ENCODE peak calls at places on chromosomes 5 and 9, in five cellular contexts. R is K562, B is GM12878, C is SK-N-SH, D is H1. L is an unnamed sample.

GRCh38 chr9:33162721-33163311 is 4.3 kb downstream of the B4GALT1 start:
- DNase-seq in B (no peak), D (no peak), C (no peak), R (no peak), L (peak)

GRCh38 chr5:15757103-15757502 is 257.1 kb downstream of the FBXL7 start:
- DNase-seq in B (no peak), C (no peak), R (no peak), D (no peak), L (no peak)

GRCh38 chr9:75996726-75997125 is 106.3 kb downstream of the PCSK5 start:
- DNase-seq in B (no peak), R (no peak), D (no peak), C (no peak), L (peak)

GRCh38 chr5:133936611-133937015 is 31.8 kb downstream of the C5orf15 start:
- DNase-seq in B (no peak), C (no peak), D (no peak), R (peak), L (no peak)

GRCh38 chr5:134577022-134577795 is 51.7 kb downstream of the JADE2 start:
- DNase-seq in C (peak), D (no peak), R (no peak), B (no peak), L (no peak)

GRCh38 chr9:95691435-95691834 is 174.7 kb upstream of the PTCH1 start:
- DNase-seq in C (no peak), R (no peak), D (no peak), B (no peak), L (no peak)

GRCh38 chr5:150641006-150641570 is 628 bp downstream of the SYNPO start:
- DNase-seq in C (no peak), B (no peak), R (no peak), D (no peak), L (peak)

GRCh38 chr9:74753650-74754049 is 134.1 kb downstream of the TRPM6 start:
- DNase-seq in D (no peak), C (no peak), B (no peak), R (no peak), L (no peak)

GRCh38 chr5:24368121-24368520 is 276.7 kb downstream of the CDH10 start:
- DNase-seq in R (no peak), D (no peak), C (no peak), B (no peak), L (no peak)

GRCh38 chr9:125761685-125762084 is 14.5 kb downstream of the PBX3 start:
- DNase-seq in C (no peak), B (no peak), D (no peak), R (no peak), L (no peak)

GRCh38 chr5:177455036-177455660 is 8.5 kb downstream of the PRR7 start:
- DNase-seq in B (no peak), D (peak), C (peak), R (peak), L (peak)

GRCh38 chr5:76807296-76807695 is 11.5 kb upstream of the F2RL1 start:
- DNase-seq in B (no peak), C (no peak), D (no peak), R (no peak), L (peak)

GRCh38 chr5:56501949-56502557 is 268.9 kb upstream of the ANKRD55 start:
- DNase-seq in B (no peak), R (no peak), D (no peak), C (no peak), L (no peak)

GRCh38 chr9:26264709-26265601 is 586.7 kb upstream of the TUSC1 start:
- DNase-seq in R (no peak), B (no peak), D (no peak), C (no peak), L (no peak)

GRCh38 chr5:43616535-43616934 is 13.6 kb downstream of the NNT start:
- DNase-seq in R (no peak), B (no peak), D (no peak), C (no peak), L (no peak)
- TF ChIP-seq GABPA in R (no peak), B (no peak), D (no peak), C (no peak), L (no peak)

DNA sequence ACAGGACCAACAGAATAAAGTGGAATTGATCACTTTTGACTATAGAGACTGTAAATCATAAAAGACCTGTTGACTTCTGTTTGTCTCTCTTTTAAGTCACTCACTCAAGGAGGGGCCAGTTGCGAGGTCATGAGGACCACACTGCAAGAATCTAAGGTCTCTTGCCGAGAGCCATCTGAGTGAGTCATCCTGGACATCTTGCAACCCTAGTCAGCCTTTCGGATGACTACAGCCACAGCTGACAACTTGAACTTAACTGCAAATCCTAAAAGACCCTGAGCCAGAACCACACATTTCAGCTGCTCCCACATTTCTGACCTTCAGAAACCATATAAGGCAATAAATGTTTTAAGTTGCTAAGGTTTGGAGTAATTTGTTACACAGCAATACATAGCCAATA is 129.7 kb upstream of the RAD23B start:
- DNase-seq in C (no peak), R (no peak), B (no peak), D (no peak), L (no peak)
- TF ChIP-seq USF2 in C (no peak), R (no peak), B (no peak), D (no peak), L (no peak)

DNA sequence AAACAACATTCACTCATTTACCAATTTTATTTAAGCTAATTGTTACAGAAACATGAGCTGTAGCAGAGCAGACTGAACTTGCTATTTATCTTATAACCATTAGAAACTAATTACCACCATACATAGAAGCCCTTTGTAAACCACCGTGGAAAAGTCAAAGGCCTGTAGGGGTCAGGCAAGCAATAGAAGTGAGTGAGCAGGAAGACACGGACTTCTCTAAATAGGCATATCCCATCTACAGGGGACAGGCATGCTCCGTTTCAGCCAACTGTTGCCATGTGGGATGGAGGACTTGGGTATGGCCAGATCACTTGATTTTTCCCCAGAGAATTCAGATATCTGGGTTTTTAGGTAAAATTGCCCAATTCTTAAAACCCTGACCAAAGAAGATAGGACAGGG is 44.8 kb downstream of the PRRC1 start:
- DNase-seq in C (peak), R (no peak), D (no peak), B (no peak), L (peak)
- TF ChIP-seq GABPA in C (no peak), R (no peak), D (no peak), B (no peak), L (no peak)

DNA sequence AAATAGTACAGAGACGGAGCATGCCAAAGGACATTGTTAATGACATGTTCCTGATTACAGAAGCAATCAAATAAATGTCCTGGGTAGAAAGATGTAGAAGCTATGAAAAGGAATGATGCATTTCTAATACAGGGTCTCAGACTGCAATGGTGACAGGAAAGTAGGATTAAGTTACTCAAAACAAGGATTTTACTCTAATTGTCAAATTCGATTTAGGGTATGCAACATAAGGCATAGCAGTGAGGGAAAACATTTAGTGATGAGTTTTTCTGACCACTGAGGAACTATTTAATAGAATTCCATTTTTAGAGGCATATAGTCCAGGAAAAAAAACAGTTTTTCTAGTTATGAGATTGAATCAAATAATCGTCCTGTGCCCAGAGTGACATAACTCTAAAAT is 715.1 kb upstream of the ACO1 start:
- DNase-seq in B (no peak), C (no peak), R (no peak), D (no peak), L (no peak)
- TF ChIP-seq USF2 in B (no peak), C (no peak), R (no peak), D (no peak), L (no peak)

GRCh38 chr9:70117835-70118319 is 74.2 kb downstream of the MAMDC2 start:
- DNase-seq in C (no peak), R (no peak), B (no peak), D (no peak), L (peak)
- TF ChIP-seq GABPA in C (no peak), R (no peak), B (no peak), D (no peak), L (no peak)

GRCh38 chr9:134399435-134400056 is 73.3 kb downstream of the RXRA start:
- DNase-seq in D (no peak), B (no peak), R (peak), C (no peak), L (no peak)
- TF ChIP-seq USF2 in D (no peak), B (no peak), R (no peak), C (no peak), L (no peak)

DNA sequence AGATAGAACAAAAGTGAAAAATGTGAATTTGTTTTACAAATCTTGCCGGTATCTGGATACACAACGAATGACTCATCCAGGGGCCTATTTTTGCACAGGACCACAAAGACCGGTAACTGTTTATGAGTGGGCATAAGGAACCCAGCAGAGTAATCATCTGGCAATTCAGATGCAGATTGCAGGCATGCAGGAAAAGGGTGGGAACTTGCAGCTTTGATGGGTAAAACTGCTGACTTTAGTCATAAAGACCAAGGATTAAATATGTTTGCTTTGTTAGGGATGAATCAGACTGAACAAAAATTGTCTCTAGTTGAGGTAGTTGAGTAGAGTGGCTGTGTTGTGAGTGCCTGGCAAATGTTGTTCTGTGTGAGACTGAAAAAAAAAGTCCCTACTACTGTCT is 309.6 kb upstream of the CCNH start:
- DNase-seq in C (no peak), B (no peak), D (no peak), R (no peak), L (no peak)
- TF ChIP-seq GABPA in C (no peak), B (no peak), D (no peak), R (no peak), L (no peak)

DNA sequence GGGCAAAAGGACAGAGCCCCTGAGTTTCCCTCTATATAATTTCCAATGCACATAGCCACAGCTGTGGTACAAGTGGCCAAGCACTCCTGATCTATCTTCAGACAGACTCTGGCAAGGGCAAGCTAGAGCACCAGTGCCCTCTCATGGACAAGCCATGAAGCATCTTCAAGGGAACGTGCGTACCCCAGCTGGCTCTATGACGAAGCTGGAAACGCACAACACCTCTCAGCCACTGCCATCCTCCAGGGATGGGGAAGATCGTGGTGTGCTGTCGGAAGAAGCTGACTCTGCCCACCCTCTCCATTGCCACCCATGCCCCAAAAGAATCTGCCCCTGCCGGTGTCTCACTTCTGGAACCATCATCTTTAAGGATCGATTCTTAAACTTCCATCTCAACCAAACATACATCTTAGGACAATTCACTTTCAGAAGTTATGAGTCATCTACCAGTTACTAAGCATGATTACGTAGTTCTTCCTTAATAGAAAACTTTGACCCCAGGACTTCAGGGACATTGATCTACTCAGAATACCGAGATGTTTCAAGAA is 482.9 kb downstream of the AGTPBP1 start:
- DNase-seq in R (peak), D (peak), C (peak), B (peak), L (peak)
- TF ChIP-seq USF2 in R (no peak), D (no peak), C (no peak), B (no peak), L (no peak)